ENCODE peak calls at places on chromosomes 11 and 22, in four cellular contexts. C is mesothelial cell of epicardium, D is heart left ventricle, X is WTC11. P is an unnamed sample.

GRCh38 chr11:17263803-17264202 is 12.7 kb upstream of the NUCB2 start:
- DNase-seq in C (no peak), D (no peak), X (no peak), P (no peak)

GRCh38 chr11:9838961-9839360 is 175.1 kb downstream of the SWAP70 start:
- DNase-seq in C (no peak), D (no peak), X (no peak), P (no peak)

GRCh38 chr11:20881328-20882079 is 212.1 kb downstream of the NELL1 start:
- DNase-seq in C (no peak), D (no peak), X (no peak), P (no peak)

GRCh38 chr11:61027141-61027840 is 55.8 kb downstream of the CD6 start:
- DNase-seq in C (no peak), D (no peak), X (no peak), P (no peak)

GRCh38 chr22:39290724-39291161 is 28.7 kb downstream of the RPL3 start:
- DNase-seq in C (peak; percentile 63), D (peak; percentile 85), X (no peak), P (no peak)

GRCh38 chr22:23233084-23233501 is 52.8 kb downstream of the BCR start:
- DNase-seq in C (no peak), D (no peak), X (no peak), P (no peak)

GRCh38 chr11:27717801-27718229 is 17.6 kb upstream of the BDNF start:
- DNase-seq in C (no peak), D (no peak), X (no peak), P (no peak)

GRCh38 chr22:21942407-21942895 is 10.2 kb downstream of the PPM1F start:
- DNase-seq in C (no peak), D (peak; percentile 90), X (no peak), P (no peak)

GRCh38 chr22:45907378-45907777 is 69.6 kb downstream of the WNT7B start:
- DNase-seq in C (no peak), D (no peak), X (no peak), P (no peak)

GRCh38 chr22:45906946-45907345 is 70.0 kb downstream of the WNT7B start:
- DNase-seq in C (no peak), D (no peak), X (no peak), P (no peak)

GRCh38 chr22:45905326-45905923 is 71.5 kb downstream of the WNT7B start:
- DNase-seq in C (no peak), D (no peak), X (no peak), P (no peak)

GRCh38 chr22:45907996-45908395 is 69.0 kb downstream of the WNT7B start:
- DNase-seq in C (no peak), D (no peak), X (no peak), P (no peak)

DNA sequence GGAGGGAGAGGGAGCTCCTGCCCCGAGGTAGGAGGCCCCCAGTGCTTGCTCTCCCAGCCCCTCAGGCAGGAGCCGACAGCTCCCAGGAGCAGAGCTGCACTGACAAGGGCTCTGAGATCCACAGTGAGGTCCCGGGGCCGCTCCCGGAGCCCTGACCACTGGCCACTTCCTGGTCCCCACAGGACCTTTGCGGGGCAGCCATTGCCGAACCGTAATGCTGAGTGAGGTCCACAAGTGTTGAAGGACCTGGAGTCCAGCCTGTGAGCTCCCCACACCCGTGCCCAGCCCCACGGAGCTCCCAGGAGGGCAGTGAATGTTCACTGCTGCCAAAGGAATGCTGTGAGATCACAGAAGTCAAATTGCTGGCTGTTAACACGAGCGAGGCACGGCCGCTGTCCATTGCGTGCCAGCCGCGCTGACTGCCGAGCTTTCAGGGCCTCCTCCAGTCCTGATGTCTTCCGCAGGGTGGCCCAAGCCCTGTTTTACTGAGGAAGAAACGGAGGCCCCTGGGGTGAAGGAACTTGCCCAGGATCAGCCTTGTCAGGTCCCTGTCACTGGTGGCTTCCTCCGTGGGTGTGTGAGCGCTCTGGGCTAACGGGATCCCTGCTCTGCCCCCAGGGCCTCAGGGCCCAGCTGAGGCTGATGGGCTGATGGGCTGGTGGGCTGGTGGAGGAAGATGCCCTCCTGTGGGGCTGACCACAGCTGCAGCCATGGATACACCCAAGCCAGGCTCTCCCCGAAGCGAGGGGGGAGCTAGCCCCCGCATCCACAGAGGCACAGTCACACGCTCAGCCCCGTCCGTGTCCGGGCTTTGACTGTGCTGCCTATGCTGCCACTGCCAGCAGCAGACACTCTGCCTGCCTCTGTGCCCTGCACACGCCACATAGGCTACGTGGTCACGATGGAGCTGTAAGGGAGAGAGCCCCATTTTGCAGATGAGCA is 70.8 kb downstream of the WNT7B start:
- DNase-seq in C (no peak), D (no peak), X (no peak), P (no peak)
- TF ChIP-seq CTCF in C (no peak), D (no peak), X (no peak), P (no peak)

DNA sequence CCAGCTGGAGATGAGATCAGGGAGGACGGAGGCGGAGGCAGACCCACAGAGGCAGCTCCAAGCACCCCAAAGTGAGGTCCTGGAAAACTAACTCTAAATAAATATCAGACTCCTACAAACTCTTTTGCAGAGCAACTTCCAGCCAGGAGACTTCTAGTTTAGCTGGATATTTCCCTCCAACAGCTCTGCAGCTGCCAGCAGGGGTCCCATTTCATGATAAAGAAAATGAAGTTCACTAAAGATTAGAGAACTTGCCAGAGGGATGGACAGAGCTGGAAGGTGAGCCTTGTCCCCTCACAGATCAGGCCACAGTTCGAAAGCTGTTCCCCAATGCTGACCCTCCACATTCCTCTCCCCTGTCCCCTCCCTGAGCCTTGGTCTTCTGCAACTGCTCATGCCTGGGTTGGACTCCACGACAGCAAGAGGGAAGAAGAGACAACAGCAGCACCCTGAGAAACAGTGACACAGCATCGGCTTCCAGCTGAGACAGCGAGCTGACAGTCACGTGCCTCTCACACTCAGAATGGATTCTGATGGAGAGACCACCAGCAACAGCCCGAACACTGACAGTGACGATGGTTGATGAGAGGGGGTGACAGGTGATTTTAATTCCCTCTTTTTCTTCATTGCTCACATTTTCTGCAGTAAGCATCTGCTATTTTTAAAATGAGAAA is 5.7 kb downstream of the CARS1 start:
- DNase-seq in C (no peak), D (no peak), X (no peak), P (no peak)
- TF ChIP-seq CTCF in C (no peak), D (no peak), X (no peak), P (peak; percentile 18)

DNA sequence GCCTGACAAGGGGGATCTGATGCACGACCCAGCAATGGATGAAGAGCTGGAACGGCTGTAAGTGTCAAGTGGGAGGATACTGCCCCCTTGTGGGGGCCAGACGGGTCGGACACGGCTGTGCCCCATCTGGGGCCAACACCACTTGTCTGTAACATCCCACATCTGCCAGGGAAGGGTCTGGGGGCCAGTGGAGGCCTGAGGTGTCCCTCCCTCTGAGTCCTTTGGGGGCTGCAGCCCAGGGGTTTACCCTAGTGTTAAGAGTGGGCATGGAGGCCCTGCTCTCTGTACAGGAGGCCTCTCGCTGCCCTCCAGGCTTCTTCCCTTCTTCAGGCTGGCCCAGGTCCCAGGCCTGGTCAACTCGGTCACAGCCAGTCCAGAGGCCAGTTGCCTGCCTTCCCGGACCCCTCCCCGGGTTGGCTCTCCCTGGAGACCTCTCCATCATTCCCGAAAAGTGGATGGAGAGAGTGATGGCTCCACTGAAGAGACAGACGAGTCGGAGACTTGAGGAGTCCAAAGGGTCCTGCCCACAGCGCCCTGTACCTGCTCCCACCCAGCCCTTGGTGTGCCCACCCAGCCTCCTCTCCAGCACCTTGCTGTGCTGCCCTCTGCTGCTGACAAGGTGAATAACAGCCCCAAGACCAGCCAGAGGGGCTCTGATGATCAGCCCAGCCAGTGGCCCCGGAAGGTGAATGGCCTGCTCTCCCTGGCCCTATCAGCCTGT is 15.4 kb downstream of the ARFGAP2 start:
- DNase-seq in C (peak; percentile 70), D (peak; percentile 46), X (peak; percentile 82), P (peak; percentile 65)
- TF ChIP-seq CTCF in C (peak; percentile 52), D (peak; percentile 54), X (peak; percentile 53), P (peak; percentile 69)

DNA sequence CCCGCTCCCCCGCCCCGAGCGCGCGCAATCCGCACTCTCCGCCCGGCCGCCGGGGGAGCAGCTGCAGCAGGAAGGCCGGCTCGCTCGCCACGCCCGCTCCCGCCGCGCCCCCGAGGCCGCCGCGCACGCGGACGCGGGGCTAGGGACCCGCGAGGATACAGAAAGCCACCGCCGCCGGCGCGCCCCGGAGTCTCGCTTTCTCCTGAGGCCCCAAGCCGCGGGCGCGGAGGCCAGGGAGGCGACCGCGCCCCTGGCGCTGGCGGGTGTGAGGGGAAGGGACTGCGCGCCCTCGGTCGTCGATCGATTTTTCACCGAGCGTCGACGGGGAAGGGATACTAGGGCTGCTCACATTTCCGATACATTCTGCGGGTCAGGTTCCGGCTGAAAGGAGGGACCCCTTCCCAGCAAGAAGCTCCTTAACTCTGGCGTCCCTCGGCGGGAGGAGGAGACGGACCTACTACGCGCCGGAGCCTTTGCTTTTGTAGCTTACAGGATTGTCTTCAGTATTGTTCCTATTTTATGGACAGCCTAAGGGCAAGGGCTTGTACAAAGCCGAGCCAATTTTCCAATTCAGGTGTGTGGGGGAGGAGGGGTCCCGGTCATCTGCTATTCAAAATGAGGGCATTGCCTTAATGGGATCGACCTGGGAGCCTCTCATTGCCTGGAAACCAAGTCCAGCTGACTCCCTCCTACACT is 416 bp upstream of the GAB2 start:
- DNase-seq in C (peak; percentile 85), D (peak; percentile 89), X (peak; percentile 79), P (peak; percentile 88)
- TF ChIP-seq CTCF in C (no peak), D (no peak), X (no peak), P (no peak)

GRCh38 chr22:27685971-27686370 is 115.6 kb downstream of the MN1 start:
- DNase-seq in C (no peak), D (no peak), X (no peak), P (no peak)
- TF ChIP-seq CTCF in C (no peak), D (no peak), X (no peak), P (no peak)

DNA sequence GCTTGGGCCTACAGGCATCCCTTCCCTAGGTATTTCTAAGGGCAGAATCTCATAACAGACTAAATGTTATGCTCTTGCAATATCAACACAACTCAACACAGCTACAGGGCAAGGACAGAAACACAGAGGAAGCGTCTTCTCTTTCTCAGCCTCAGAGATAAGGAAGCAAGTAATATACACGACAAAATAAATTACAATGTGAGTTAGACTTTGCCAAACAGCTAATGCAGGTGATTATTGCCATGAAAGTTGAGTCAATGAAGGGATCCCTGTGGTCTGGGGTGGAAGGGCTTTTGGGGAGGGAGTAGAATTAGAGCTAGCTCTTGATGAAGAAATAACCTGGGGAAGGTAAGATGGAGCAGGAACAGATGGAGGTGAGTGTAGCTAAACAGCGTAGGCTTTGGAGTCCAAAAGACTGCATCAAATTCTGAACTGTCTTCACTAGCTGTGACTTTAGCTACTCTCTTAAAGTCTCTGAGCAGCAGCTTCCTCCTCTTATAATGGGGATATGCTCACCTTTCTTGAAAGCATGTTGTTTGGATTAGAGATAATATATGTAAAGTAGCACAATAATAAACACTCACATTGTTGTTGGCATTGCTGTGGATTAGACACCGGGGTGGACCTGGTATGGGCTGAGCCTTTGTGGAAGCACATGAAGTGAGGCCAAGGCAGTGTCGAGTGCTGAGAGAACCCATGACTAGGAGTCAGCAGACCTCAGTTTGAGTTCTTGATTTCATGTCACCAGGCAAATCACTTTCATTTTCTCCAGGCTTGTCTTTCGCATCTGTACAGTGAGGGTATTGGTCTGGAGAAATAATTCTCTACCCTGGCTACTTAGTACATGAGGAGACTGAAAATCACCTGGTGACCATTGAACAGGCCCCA is 41.0 kb upstream of the AQP11 start:
- DNase-seq in C (no peak), D (no peak), X (no peak), P (no peak)
- TF ChIP-seq CTCF in C (peak; percentile 3), D (no peak), X (peak; percentile 19), P (no peak)